ENCODE peak calls at places on chromosomes 5 and 9, in six cellular contexts. F is IMR-90, E is neuronal stem cell, L is trophoblast cell, V is mesendoderm, H is H1. X is an unnamed sample.

GRCh38 chr5:74040065-74040551 is 414.1 kb downstream of the ARHGEF28 start:
- DNase-seq in F (peak; percentile 90), E (no peak), L (peak; percentile 93), V (no peak), H (no peak), X (peak; percentile 67)

GRCh38 chr9:122820490-122820845 is 7.9 kb downstream of the PDCL start:
- DNase-seq in F (no peak), E (no peak), L (no peak), V (no peak), H (no peak), X (no peak)

GRCh38 chr9:21873540-21874221 is 71.2 kb downstream of the MTAP start:
- DNase-seq in F (peak; percentile 49), E (no peak), L (peak; percentile 12), V (peak; percentile 75), H (no peak), X (peak; percentile 35)

GRCh38 chr9:27625751-27626628 is 52.7 kb upstream of the C9orf72 start:
- DNase-seq in F (no peak), E (no peak), L (no peak), V (no peak), H (no peak), X (no peak)

GRCh38 chr9:135718616-135719015 is 16.6 kb downstream of the KCNT1 start:
- DNase-seq in F (peak; percentile 7), E (no peak), L (no peak), V (no peak), H (no peak), X (no peak)

GRCh38 chr5:42057254-42057690 is 132.2 kb downstream of the FBXO4 start:
- DNase-seq in F (peak; percentile 25), E (peak; percentile 45), L (peak; percentile 79), V (peak; percentile 78), H (peak; percentile 73), X (peak; percentile 38)

GRCh38 chr5:35694481-35694880 is 76.8 kb downstream of the SPEF2 start:
- DNase-seq in F (no peak), E (no peak), L (no peak), V (no peak), H (no peak), X (no peak)

GRCh38 chr5:96776606-96777005 is 31.1 kb downstream of the ERAP1 start:
- DNase-seq in F (no peak), E (no peak), L (no peak), V (no peak), H (no peak), X (no peak)

GRCh38 chr9:105737205-105737604 is 42.9 kb downstream of the TMEM38B start:
- DNase-seq in F (no peak), E (no peak), L (no peak), V (no peak), H (no peak), X (no peak)

GRCh38 chr9:80881350-80881749 is 808.0 kb downstream of the TLE1 start:
- DNase-seq in F (no peak), E (no peak), L (no peak), V (peak; percentile 4), H (no peak), X (no peak)

GRCh38 chr5:84403773-84404172 is 19.1 kb upstream of the EDIL3 start:
- DNase-seq in F (peak; percentile 97), E (no peak), L (no peak), V (no peak), H (no peak), X (peak; percentile 79)

GRCh38 chr5:91018185-91018584 is 364.9 kb downstream of the ARRDC3 start:
- DNase-seq in F (peak; percentile 27), E (no peak), L (peak; percentile 28), V (peak; percentile 28), H (no peak), X (peak; percentile 55)

GRCh38 chr5:53970510-53970909 is 339.9 kb downstream of the ARL15 start:
- DNase-seq in F (peak; percentile 18), E (no peak), L (no peak), V (no peak), H (no peak), X (no peak)

GRCh38 chr5:139167533-139167932 is 30.6 kb downstream of the SIL1 start:
- DNase-seq in F (peak; percentile 52), E (no peak), L (no peak), V (no peak), H (no peak), X (no peak)

GRCh38 chr5:172659909-172660628 is 19.0 kb downstream of the NEURL1B start:
- DNase-seq in F (peak; percentile 94), E (peak; percentile 67), L (no peak), V (peak; percentile 93), H (no peak), X (peak; percentile 96)

GRCh38 chr9:87529666-87530065 is 32.0 kb downstream of the DAPK1 start:
- DNase-seq in F (no peak), E (no peak), L (peak; percentile 57), V (peak; percentile 57), H (no peak), X (no peak)

GRCh38 chr5:135229122-135229521 is 169.9 kb downstream of the MACROH2A1 start:
- DNase-seq in F (no peak), E (no peak), L (no peak), V (no peak), H (no peak), X (no peak)

GRCh38 chr9:89323257-89323841 is 5.0 kb downstream of the SECISBP2 start:
- DNase-seq in F (no peak), E (no peak), L (peak; percentile 22), V (no peak), H (no peak), X (no peak)

GRCh38 chr5:84384604-84385575 is at the start of gene EDIL3:
- DNase-seq in F (peak; percentile 59), E (peak; percentile 59), L (no peak), V (peak; percentile 64), H (peak; percentile 82), X (peak; percentile 76)

GRCh38 chr5:100576217-100576751 is 41.1 kb downstream of the FAM174A start:
- DNase-seq in F (peak; percentile 2), E (no peak), L (no peak), V (no peak), H (no peak), X (no peak)

GRCh38 chr9:113570749-113571711 is 107.5 kb downstream of the RGS3 start:
- DNase-seq in F (peak; percentile 66), E (no peak), L (peak; percentile 74), V (no peak), H (no peak), X (peak; percentile 61)

GRCh38 chr9:125126019-125126746 is 17.1 kb downstream of the SCAI start:
- DNase-seq in F (peak; percentile 100), E (peak; percentile 6), L (peak; percentile 8), V (peak; percentile 22), H (peak; percentile 33), X (peak; percentile 99)

GRCh38 chr9:99474186-99474585 is 252.1 kb downstream of the SEC61B start:
- DNase-seq in F (no peak), E (no peak), L (no peak), V (no peak), H (no peak), X (no peak)

GRCh38 chr9:93064392-93065124 is 6.1 kb downstream of the SUSD3 start:
- DNase-seq in F (no peak), E (no peak), L (no peak), V (peak; percentile 63), H (no peak), X (no peak)

DNA sequence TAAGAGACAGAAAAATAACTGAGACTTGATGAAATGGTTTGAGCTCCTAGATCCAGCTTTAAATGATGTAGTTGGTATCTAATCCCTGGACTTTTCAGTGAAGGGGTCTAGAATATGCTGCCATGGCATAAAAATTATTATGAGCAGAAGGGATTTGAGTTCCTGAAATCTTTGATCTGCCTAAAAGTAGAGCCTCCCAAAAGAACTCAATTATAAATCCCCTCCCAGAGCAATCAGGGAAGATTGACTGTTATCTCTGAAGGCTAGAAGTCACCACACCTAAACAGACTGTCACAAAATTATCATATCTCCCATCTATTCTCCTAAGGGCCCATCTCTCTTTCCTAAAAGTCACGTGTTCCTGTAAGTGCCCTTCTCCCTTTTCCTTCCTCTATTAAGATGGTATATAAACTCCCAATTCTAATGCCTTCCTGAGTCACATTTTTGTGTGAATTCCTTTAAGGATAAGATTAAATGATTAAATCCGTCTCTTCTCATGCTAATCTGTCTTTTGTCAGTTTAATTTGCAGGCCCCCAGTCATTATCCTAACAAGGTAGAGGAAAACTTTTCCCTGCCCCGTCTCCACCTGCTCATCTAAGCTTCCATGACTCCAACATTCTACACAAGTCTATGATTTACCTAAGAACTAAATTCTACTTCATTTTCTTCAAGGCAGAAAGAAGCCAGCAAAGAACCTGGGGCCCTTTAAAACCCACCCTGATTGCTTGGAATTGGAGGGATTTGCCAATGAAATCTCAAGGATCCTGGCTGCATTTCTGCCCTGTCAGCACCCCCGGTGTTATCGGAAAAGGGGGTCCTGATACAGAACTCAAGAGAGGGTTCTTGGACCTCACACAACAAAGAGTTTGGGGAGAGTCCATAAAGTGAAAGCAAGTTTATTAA is 47.1 kb upstream of the PWWP2A start:
- DNase-seq in F (no peak), E (no peak), L (peak; percentile 4), V (peak; percentile 60), H (no peak), X (peak; percentile 25)
- H3K4ac ChIP-seq in F (peak overlapping the region; percentile 58), E (no peak overlapping the region), L (no peak overlapping the region), V (no peak overlapping the region), H (peak overlapping the region; percentile 82), X (peak overlapping the region; percentile 46)

DNA sequence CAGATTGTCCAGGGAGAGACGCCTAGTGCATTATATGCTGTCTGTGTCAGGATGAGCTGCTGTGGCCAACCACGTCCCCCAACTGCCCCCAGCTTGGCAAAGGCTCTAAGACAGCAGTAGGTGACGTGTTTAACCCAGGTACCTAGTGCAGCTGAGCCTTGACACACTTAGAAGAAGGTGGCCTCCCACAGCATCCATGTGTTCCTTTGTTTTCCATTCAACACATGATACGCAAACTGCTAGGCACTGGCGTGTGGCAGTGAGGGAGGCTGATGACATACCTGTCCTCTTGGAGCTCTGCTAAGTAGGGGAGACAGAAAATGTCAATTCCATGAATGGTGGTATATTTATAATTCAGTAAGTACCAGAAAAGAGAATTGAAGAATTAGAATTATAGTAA is 291.7 kb downstream of the NR3C1 start:
- DNase-seq in F (no peak), E (no peak), L (no peak), V (no peak), H (no peak), X (no peak)
- H3K18ac ChIP-seq in F (no peak overlapping the region), E (no peak overlapping the region), L (no peak overlapping the region), V (no peak overlapping the region), H (peak overlapping the region; percentile 76), X (no peak overlapping the region)

GRCh38 chr5:124668353-124669299 is 77.8 kb downstream of the ZNF608 start:
- DNase-seq in F (no peak), E (no peak), L (no peak), V (no peak), H (no peak), X (no peak)
- H3K23ac ChIP-seq in F (no peak overlapping the region), E (no peak overlapping the region), L (no peak overlapping the region), V (no peak overlapping the region), H (no peak overlapping the region), X (no peak overlapping the region)

GRCh38 chr5:111755942-111756353 is 1.0 kb downstream of the NREP start:
- DNase-seq in F (peak; percentile 67), E (no peak), L (no peak), V (peak; percentile 33), H (no peak), X (peak; percentile 67)

GRCh38 chr5:111758284-111758628 is 1.3 kb upstream of the NREP start:
- DNase-seq in F (no peak), E (no peak), L (no peak), V (no peak), H (no peak), X (no peak)

GRCh38 chr5:111756701-111757581 is at the start of gene NREP:
- DNase-seq in F (peak; percentile 97), E (peak; percentile 85), L (peak; percentile 92), V (peak; percentile 97), H (peak; percentile 81), X (peak; percentile 99)

GRCh38 chr5:111755264-111755941 is 1.6 kb downstream of the NREP start:
- DNase-seq in F (no peak), E (no peak), L (no peak), V (no peak), H (no peak), X (no peak)

GRCh38 chr5:111757582-111758283 is 739 bp upstream of the NREP start:
- DNase-seq in F (peak; percentile 93), E (peak; percentile 67), L (peak; percentile 60), V (peak; percentile 89), H (peak; percentile 86), X (peak; percentile 93)
- H3K4ac ChIP-seq in F (peak overlapping the region; percentile 92), E (peak overlapping the region; percentile 68), L (peak overlapping the region; percentile 84), V (peak overlapping the region; percentile 56), H (peak overlapping the region; percentile 59), X (peak overlapping the region; percentile 75)